ENCODE peak calls at places on chromosomes 7 and 10, in five cellular contexts. S is brain microvascular endothelial cell, Y is mucosa of descending colon, Z is fibroblast of lung, J is dorsolateral prefrontal cortex. R is an unnamed sample.

GRCh38 chr10:73810735-73811465 is 498 bp downstream of the NDST2 start:
- DNase-seq in S (no peak), Z (no peak), J (no peak), Y (peak; percentile 49), R (peak; percentile 16)

GRCh38 chr7:88835147-88835728 is 39.7 kb upstream of the TEX47 start:
- DNase-seq in J (no peak), Z (no peak), S (peak; percentile 1), Y (peak; percentile 29), R (peak; percentile 13)

GRCh38 chr7:98319176-98319575 is 37.7 kb downstream of the BRI3 start:
- DNase-seq in Y (no peak), Z (no peak), J (no peak), S (no peak), R (no peak)

GRCh38 chr7:156943091-156944041 is 6.1 kb upstream of the NOM1 start:
- DNase-seq in S (no peak), Z (no peak), Y (no peak), J (no peak), R (peak; percentile 41)

GRCh38 chr10:89954787-89955566 is 253.6 kb downstream of the KIF20B start:
- DNase-seq in S (no peak), Z (peak; percentile 37), J (no peak), Y (no peak), R (no peak)

GRCh38 chr10:13587367-13587766 is 602 bp downstream of the PRPF18 start:
- DNase-seq in S (no peak), J (no peak), Z (no peak), Y (no peak), R (peak; percentile 28)

GRCh38 chr10:100986952-100987684 is at the start of the genes MRPL43 and TWNK:
- DNase-seq in Z (peak; percentile 68), Y (peak; percentile 93), S (peak; percentile 74), J (peak; percentile 93), R (peak; percentile 42)

GRCh38 chr10:22737587-22737986 is 23.2 kb upstream of the PIP4K2A start:
- DNase-seq in Z (peak; percentile 90), J (no peak), S (peak; percentile 94), Y (no peak), R (peak; percentile 67)

GRCh38 chr10:30784896-30785605 is 155.5 kb upstream of the LYZL2 start:
- DNase-seq in J (peak; percentile 87), S (peak; percentile 64), Z (peak; percentile 77), Y (peak; percentile 57), R (peak; percentile 7)

GRCh38 chr10:133461841-133462240 is 8.1 kb downstream of the SCART1 start:
- DNase-seq in Y (no peak), Z (no peak), S (no peak), J (peak; percentile 22), R (no peak)

GRCh38 chr10:72801263-72801868 is 92.2 kb upstream of the OIT3 start:
- DNase-seq in Y (no peak), J (no peak), S (no peak), Z (no peak), R (no peak)

GRCh38 chr10:130021373-130021950 is 57.4 kb upstream of the EBF3 start:
- DNase-seq in Y (no peak), S (peak; percentile 32), J (no peak), Z (peak; percentile 37), R (peak; percentile 63)

GRCh38 chr7:12456506-12456905 is 52.8 kb upstream of the VWDE start:
- DNase-seq in Z (no peak), Y (no peak), S (no peak), J (no peak), R (no peak)

GRCh38 chr7:81447351-81447952 is 322.4 kb downstream of the HGF start:
- DNase-seq in J (no peak), Y (peak; percentile 67), Z (peak; percentile 81), S (peak; percentile 61), R (peak; percentile 22)

GRCh38 chr7:121019018-121019417 is 30.5 kb downstream of the CPED1 start:
- DNase-seq in Z (peak; percentile 78), Y (no peak), S (peak; percentile 54), J (no peak), R (no peak)

GRCh38 chr10:29635711-29636144 is 957 bp upstream of the SVIL start:
- DNase-seq in S (peak; percentile 64), Z (no peak), J (no peak), Y (no peak), R (no peak)

GRCh38 chr10:14532473-14533251 is 201.9 kb upstream of the FRMD4A start:
- DNase-seq in Y (peak; percentile 66), J (no peak), Z (no peak), S (peak; percentile 47), R (peak; percentile 66)

GRCh38 chr7:87416682-87417587 is 58.5 kb downstream of the ABCB4 start:
- DNase-seq in Y (peak; percentile 93), Z (peak; percentile 80), J (no peak), S (peak; percentile 73), R (peak; percentile 41)

GRCh38 chr7:36058020-36058592 is 94.9 kb upstream of the EEPD1 start:
- DNase-seq in J (no peak), Y (no peak), Z (no peak), S (no peak), R (no peak)

GRCh38 chr7:84624527-84624926 is 429.9 kb upstream of the SEMA3A start:
- DNase-seq in Z (no peak), Y (no peak), J (no peak), S (no peak), R (no peak)

GRCh38 chr10:88114368-88114767 is 250.9 kb downstream of the PTEN start:
- DNase-seq in Y (peak; percentile 45), J (no peak), S (peak; percentile 44), Z (peak; percentile 32), R (no peak)

GRCh38 chr10:95133016-95133752 is 60.9 kb upstream of the ACSM6 start:
- DNase-seq in S (peak; percentile 76), Z (peak; percentile 79), Y (peak; percentile 96), J (no peak), R (peak; percentile 27)

GRCh38 chr7:111238891-111239290 is 148.0 kb downstream of the LRRN3 start:
- DNase-seq in Y (no peak), S (no peak), Z (peak; percentile 76), J (no peak), R (no peak)

GRCh38 chr10:100362570-100363496 is 15.8 kb downstream of the SCD start:
- DNase-seq in S (no peak), J (peak; percentile 54), Y (no peak), Z (no peak), R (no peak)

GRCh38 chr7:131183611-131184119 is 144.0 kb upstream of the MKLN1 start:
- DNase-seq in J (no peak), Z (no peak), Y (peak; percentile 8), S (no peak), R (peak; percentile 76)

GRCh38 chr10:81820418-81820817 is 54.6 kb upstream of the NRG3 start:
- DNase-seq in S (no peak), Y (no peak), Z (no peak), J (no peak), R (no peak)

GRCh38 chr10:30683496-30683895 is 53.9 kb upstream of the LYZL2 start:
- DNase-seq in J (no peak), S (no peak), Z (no peak), Y (no peak), R (no peak)

GRCh38 chr7:4144801-4145470 is 537.2 kb upstream of the FOXK1 start:
- DNase-seq in J (no peak), Z (peak; percentile 67), S (peak; percentile 10), Y (peak; percentile 21), R (no peak)

GRCh38 chr7:51019891-51020855 is 237.5 kb upstream of the GRB10 start:
- DNase-seq in Z (no peak), S (no peak), Y (no peak), J (no peak), R (no peak)

GRCh38 chr7:51020944-51021343 is 238.2 kb upstream of the GRB10 start:
- DNase-seq in Z (no peak), J (no peak), Y (no peak), S (no peak), R (no peak)

GRCh38 chr7:51021906-51022570 is 239.3 kb upstream of the GRB10 start:
- DNase-seq in S (peak; percentile 75), Z (no peak), Y (no peak), J (no peak), R (no peak)

GRCh38 chr7:51017576-51018535 is 235.2 kb upstream of the GRB10 start:
- DNase-seq in Y (no peak), Z (no peak), S (no peak), J (no peak), R (no peak)

DNA sequence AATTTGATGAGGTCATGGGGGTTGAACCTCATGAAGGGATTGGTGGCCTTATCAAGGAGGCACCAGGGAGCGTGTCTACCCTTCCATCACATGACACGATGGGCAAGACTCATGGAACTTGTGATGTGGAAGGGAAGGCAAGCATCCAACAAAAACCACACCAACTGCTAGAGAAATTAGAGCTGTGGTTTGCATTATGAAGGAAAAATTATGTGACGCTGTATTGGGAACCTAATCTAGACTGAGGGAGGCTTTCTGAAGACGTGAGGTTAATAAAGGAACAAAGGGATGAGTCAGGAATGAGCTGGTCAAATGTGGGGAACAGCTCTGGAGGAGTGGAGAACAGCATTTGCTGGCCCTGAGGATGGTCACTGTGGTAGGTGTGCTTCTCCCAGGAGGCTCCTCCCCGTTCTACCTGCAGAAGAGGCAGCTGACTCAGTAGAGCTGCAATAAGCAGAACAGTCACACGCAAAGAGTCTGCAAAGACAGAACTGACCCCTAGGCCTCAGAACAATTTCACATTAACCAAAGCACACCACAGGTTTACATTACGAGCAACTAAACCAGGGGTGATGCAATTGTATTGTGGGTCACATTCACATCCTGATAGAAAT is 236.6 kb upstream of the GRB10 start:
- DNase-seq in J (no peak), Z (peak; percentile 67), S (peak; percentile 87), Y (no peak), R (no peak)
- TF ChIP-seq CTCF in J (no peak), Z (no peak), S (no peak), Y (no peak), R (no peak)

GRCh38 chr7:107627002-107627401 is 33.6 kb upstream of the SLC26A4 start:
- DNase-seq in Y (no peak), S (no peak), J (no peak), Z (no peak), R (no peak)
- TF ChIP-seq CTCF in Y (no peak), S (no peak), J (no peak), Z (no peak), R (no peak)

GRCh38 chr7:47652591-47652990 is 70.7 kb upstream of the TNS3 start:
- DNase-seq in Y (no peak), J (no peak), Z (peak; percentile 36), S (no peak), R (no peak)

GRCh38 chr7:47657126-47657525 is 75.2 kb upstream of the TNS3 start:
- DNase-seq in S (no peak), Y (no peak), J (no peak), Z (no peak), R (no peak)

GRCh38 chr7:47653550-47654351 is 71.8 kb upstream of the TNS3 start:
- DNase-seq in S (peak; percentile 66), Y (no peak), J (no peak), Z (peak; percentile 68), R (no peak)

GRCh38 chr7:47651355-47652317 is 69.7 kb upstream of the TNS3 start:
- DNase-seq in J (no peak), Y (no peak), S (peak; percentile 98), Z (peak; percentile 98), R (peak; percentile 85)

GRCh38 chr7:47654672-47655340 is 72.9 kb upstream of the TNS3 start:
- DNase-seq in Y (no peak), Z (no peak), J (no peak), S (peak; percentile 64), R (no peak)
- TF ChIP-seq CTCF in Y (no peak), Z (no peak), J (no peak), S (no peak), R (no peak)

DNA sequence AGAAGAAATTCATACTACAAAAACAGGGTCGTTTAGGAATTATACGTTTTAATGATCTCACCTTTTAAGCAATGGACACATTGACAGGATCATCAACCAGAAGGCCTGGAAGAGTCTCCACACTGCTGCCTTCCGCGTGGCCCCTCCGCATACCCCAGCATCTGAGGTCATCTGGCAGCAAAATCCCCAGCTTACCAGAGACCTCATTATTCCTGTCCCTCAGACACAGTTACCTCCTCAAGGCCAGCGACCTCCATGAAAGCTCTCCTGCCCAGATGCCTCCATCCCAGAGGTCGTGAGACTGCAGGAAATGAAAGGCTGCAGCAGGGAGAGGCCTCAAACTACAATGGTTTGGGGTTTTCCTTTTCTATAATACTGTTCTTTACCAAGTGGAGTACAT is 14.8 kb upstream of the GSAP start:
- DNase-seq in S (no peak), J (no peak), Y (no peak), Z (no peak), R (no peak)
- TF ChIP-seq CTCF in S (no peak), J (no peak), Y (no peak), Z (no peak), R (no peak)